ENCODE peak calls at places on chromosome 10, in six cellular contexts. F is activated T-helper 1 cell treated with anti-CD3 and anti-CD28 coated beads, Interleukin-2, amount 50 U/mL, for 16 hours; E is NCI-H460; R is EL; U is activated CD4-positive, alpha-beta T cell treated with anti-CD3 and anti-CD28 coated beads for 24 hours; B is ovary. S is an unnamed sample.

GRCh38 chr10:114044251-114045070 is 795 bp downstream of the ADRB1 start:
- DNase-seq in F (no peak), E (no peak), R (peak), U (no peak), B (no peak), S (no peak)

GRCh38 chr10:133183646-133184378 is 23.8 kb downstream of the KNDC1 start:
- DNase-seq in F (no peak), E (no peak), R (no peak), U (no peak), B (peak), S (no peak)

GRCh38 chr10:33863347-33863746 is 528.9 kb upstream of the NRP1 start:
- DNase-seq in F (no peak), E (no peak), R (no peak), U (no peak), B (no peak), S (no peak)

GRCh38 chr10:30813872-30814471 is 184.4 kb upstream of the LYZL2 start:
- DNase-seq in F (no peak), E (no peak), R (peak), U (no peak), B (no peak), S (no peak)

GRCh38 chr10:43461950-43462349 is 25.0 kb downstream of the ZNF487 start:
- DNase-seq in F (no peak), E (peak), R (peak), U (no peak), B (no peak), S (no peak)

GRCh38 chr10:18378766-18379165 is 238.5 kb downstream of the CACNB2 start:
- DNase-seq in F (no peak), E (no peak), R (no peak), U (no peak), B (peak), S (no peak)

GRCh38 chr10:10992961-10993714 is 24.5 kb upstream of the CELF2 start:
- DNase-seq in F (no peak), E (no peak), R (no peak), U (no peak), B (no peak), S (no peak)

GRCh38 chr10:116555882-116556281 is 10.2 kb downstream of the PNLIP start:
- DNase-seq in F (no peak), E (no peak), R (no peak), U (no peak), B (no peak), S (no peak)

GRCh38 chr10:75319274-75319673 is 82.3 kb downstream of the ZNF503 start:
- DNase-seq in F (no peak), E (no peak), R (no peak), U (no peak), B (no peak), S (no peak)

GRCh38 chr10:100730739-100731602 is 14.4 kb upstream of the PAX2 start:
- DNase-seq in F (no peak), E (no peak), R (peak), U (no peak), B (no peak), S (no peak)

GRCh38 chr10:514137-514671 is 175.3 kb downstream of the DIP2C start:
- DNase-seq in F (no peak), E (no peak), R (no peak), U (no peak), B (no peak), S (no peak)

GRCh38 chr10:49177391-49178355 is 10.5 kb downstream of the TMEM273 start:
- DNase-seq in F (no peak), E (no peak), R (peak), U (peak), B (no peak), S (peak)

GRCh38 chr10:98403812-98404504 is 11.0 kb downstream of the PYROXD2 start:
- DNase-seq in F (no peak), E (peak), R (peak), U (no peak), B (no peak), S (no peak)

GRCh38 chr10:33927347-33927746 is 592.9 kb upstream of the NRP1 start:
- DNase-seq in F (no peak), E (no peak), R (peak), U (no peak), B (no peak), S (no peak)

GRCh38 chr10:33363112-33363511 is 28.6 kb upstream of the NRP1 start:
- DNase-seq in F (no peak), E (no peak), R (peak), U (no peak), B (no peak), S (no peak)

GRCh38 chr10:17226891-17227303 is 1.1 kb upstream of the VIM start:
- DNase-seq in F (no peak), E (no peak), R (no peak), U (no peak), B (peak), S (no peak)

GRCh38 chr10:3525832-3526449 is 259.1 kb downstream of the KLF6 start:
- DNase-seq in F (no peak), E (peak), R (peak), U (no peak), B (no peak), S (no peak)

GRCh38 chr10:28909875-28910274 is 232.6 kb downstream of the BAMBI start:
- DNase-seq in F (no peak), E (no peak), R (no peak), U (no peak), B (no peak), S (no peak)

GRCh38 chr10:27285093-27285492 is 44.5 kb upstream of the ACBD5 start:
- DNase-seq in F (no peak), E (no peak), R (peak), U (peak), B (no peak), S (peak)